ENCODE peak calls at places on chromosomes 6 and 20, in seven cellular contexts. One of them, this sample, is unnamed.

GRCh38 chr20:21323640-21324039 is 20.5 kb downstream of the XRN2 start:
- DNase-seq in trophoblast cell: peak
- DNase-seq in A549: no peak
- DNase-seq in heart left ventricle: no peak
- DNase-seq in astrocyte of the cerebellum: peak
- DNase-seq in CD8-positive, alpha-beta memory T cell: no peak
- DNase-seq in epithelial cell of esophagus: peak
- DNase-seq in this sample: peak

GRCh38 chr6:31180500-31180899 is 10.0 kb upstream of the POU5F1 start:
- DNase-seq in heart left ventricle: peak
- DNase-seq in CD8-positive, alpha-beta memory T cell: peak
- DNase-seq in A549: no peak
- DNase-seq in epithelial cell of esophagus: peak
- DNase-seq in astrocyte of the cerebellum: no peak
- DNase-seq in trophoblast cell: peak
- DNase-seq in this sample: no peak

GRCh38 chr6:10720229-10720959 is 2.5 kb upstream of the TMEM14C start:
- DNase-seq in CD8-positive, alpha-beta memory T cell: peak
- DNase-seq in epithelial cell of esophagus: peak
- DNase-seq in A549: no peak
- DNase-seq in trophoblast cell: peak
- DNase-seq in astrocyte of the cerebellum: no peak
- DNase-seq in heart left ventricle: peak
- DNase-seq in this sample: peak

GRCh38 chr20:23228912-23229311 is 121.7 kb upstream of the NXT1 start:
- DNase-seq in heart left ventricle: no peak
- DNase-seq in trophoblast cell: no peak
- DNase-seq in CD8-positive, alpha-beta memory T cell: no peak
- DNase-seq in astrocyte of the cerebellum: peak
- DNase-seq in A549: no peak
- DNase-seq in epithelial cell of esophagus: no peak
- DNase-seq in this sample: no peak

GRCh38 chr6:168596316-168596715 is 155.3 kb downstream of the SMOC2 start:
- DNase-seq in CD8-positive, alpha-beta memory T cell: no peak
- DNase-seq in A549: no peak
- DNase-seq in astrocyte of the cerebellum: no peak
- DNase-seq in trophoblast cell: no peak
- DNase-seq in heart left ventricle: no peak
- DNase-seq in epithelial cell of esophagus: no peak
- DNase-seq in this sample: no peak

GRCh38 chr20:62938105-62938888 is at the start of gene GID8:
- DNase-seq in epithelial cell of esophagus: peak
- DNase-seq in A549: peak
- DNase-seq in astrocyte of the cerebellum: no peak
- DNase-seq in heart left ventricle: peak
- DNase-seq in trophoblast cell: peak
- DNase-seq in CD8-positive, alpha-beta memory T cell: no peak
- DNase-seq in this sample: peak

GRCh38 chr6:38218235-38218634 is 398.7 kb downstream of the ZFAND3 start:
- DNase-seq in astrocyte of the cerebellum: no peak
- DNase-seq in epithelial cell of esophagus: peak
- DNase-seq in CD8-positive, alpha-beta memory T cell: no peak
- DNase-seq in heart left ventricle: no peak
- DNase-seq in trophoblast cell: no peak
- DNase-seq in A549: no peak
- DNase-seq in this sample: no peak

GRCh38 chr6:107666084-107666981 is 157.8 kb downstream of the SCML4 start:
- DNase-seq in astrocyte of the cerebellum: no peak
- DNase-seq in trophoblast cell: no peak
- DNase-seq in epithelial cell of esophagus: no peak
- DNase-seq in CD8-positive, alpha-beta memory T cell: no peak
- DNase-seq in heart left ventricle: no peak
- DNase-seq in A549: no peak
- DNase-seq in this sample: peak

GRCh38 chr20:4813839-4814695 is 92.4 kb downstream of the PRND start:
- DNase-seq in astrocyte of the cerebellum: no peak
- DNase-seq in CD8-positive, alpha-beta memory T cell: peak
- DNase-seq in epithelial cell of esophagus: no peak
- DNase-seq in A549: no peak
- DNase-seq in trophoblast cell: no peak
- DNase-seq in heart left ventricle: no peak
- DNase-seq in this sample: peak

GRCh38 chr6:109662192-109662591 is 28.8 kb downstream of the AK9 start:
- DNase-seq in epithelial cell of esophagus: peak
- DNase-seq in A549: no peak
- DNase-seq in astrocyte of the cerebellum: no peak
- DNase-seq in CD8-positive, alpha-beta memory T cell: no peak
- DNase-seq in heart left ventricle: no peak
- DNase-seq in trophoblast cell: peak
- DNase-seq in this sample: peak

GRCh38 chr6:121548146-121548545 is 112.7 kb downstream of the GJA1 start:
- DNase-seq in A549: no peak
- DNase-seq in heart left ventricle: no peak
- DNase-seq in astrocyte of the cerebellum: no peak
- DNase-seq in CD8-positive, alpha-beta memory T cell: no peak
- DNase-seq in trophoblast cell: no peak
- DNase-seq in epithelial cell of esophagus: no peak
- DNase-seq in this sample: no peak

GRCh38 chr6:44264154-44265002 is 973 bp downstream of the NFKBIE start:
- DNase-seq in CD8-positive, alpha-beta memory T cell: peak
- DNase-seq in heart left ventricle: peak
- DNase-seq in epithelial cell of esophagus: no peak
- DNase-seq in trophoblast cell: peak
- DNase-seq in astrocyte of the cerebellum: no peak
- DNase-seq in A549: no peak
- DNase-seq in this sample: no peak

GRCh38 chr6:2812695-2813094 is 29.0 kb downstream of the SERPINB1 start:
- DNase-seq in epithelial cell of esophagus: no peak
- DNase-seq in A549: no peak
- DNase-seq in heart left ventricle: no peak
- DNase-seq in astrocyte of the cerebellum: no peak
- DNase-seq in trophoblast cell: no peak
- DNase-seq in CD8-positive, alpha-beta memory T cell: no peak
- DNase-seq in this sample: no peak

GRCh38 chr6:121000381-121000780 is 333.9 kb downstream of the TBC1D32 start:
- DNase-seq in trophoblast cell: no peak
- DNase-seq in epithelial cell of esophagus: no peak
- DNase-seq in CD8-positive, alpha-beta memory T cell: no peak
- DNase-seq in A549: no peak
- DNase-seq in astrocyte of the cerebellum: no peak
- DNase-seq in heart left ventricle: no peak
- DNase-seq in this sample: no peak

GRCh38 chr6:31345026-31345730 is 11.8 kb downstream of the HLA-B start:
- DNase-seq in astrocyte of the cerebellum: no peak
- DNase-seq in epithelial cell of esophagus: no peak
- DNase-seq in heart left ventricle: no peak
- DNase-seq in trophoblast cell: no peak
- DNase-seq in CD8-positive, alpha-beta memory T cell: no peak
- DNase-seq in A549: no peak
- DNase-seq in this sample: no peak

GRCh38 chr20:3805594-3806264 is 9.6 kb downstream of the CDC25B start:
- DNase-seq in heart left ventricle: no peak
- DNase-seq in epithelial cell of esophagus: peak
- DNase-seq in A549: no peak
- DNase-seq in trophoblast cell: no peak
- DNase-seq in CD8-positive, alpha-beta memory T cell: no peak
- DNase-seq in astrocyte of the cerebellum: no peak
- DNase-seq in this sample: peak

GRCh38 chr6:47009583-47009982 is 32.5 kb downstream of the ADGRF1 start:
- DNase-seq in CD8-positive, alpha-beta memory T cell: no peak
- DNase-seq in epithelial cell of esophagus: no peak
- DNase-seq in heart left ventricle: no peak
- DNase-seq in astrocyte of the cerebellum: no peak
- DNase-seq in A549: no peak
- DNase-seq in trophoblast cell: peak
- DNase-seq in this sample: no peak

GRCh38 chr6:11625302-11625701 is 87.8 kb downstream of the TMEM170B start:
- DNase-seq in A549: no peak
- DNase-seq in trophoblast cell: no peak
- DNase-seq in epithelial cell of esophagus: no peak
- DNase-seq in astrocyte of the cerebellum: no peak
- DNase-seq in CD8-positive, alpha-beta memory T cell: no peak
- DNase-seq in heart left ventricle: no peak
- DNase-seq in this sample: no peak

GRCh38 chr6:117938324-117938995 is 31.4 kb downstream of the SLC35F1 start:
- DNase-seq in astrocyte of the cerebellum: no peak
- DNase-seq in A549: no peak
- DNase-seq in CD8-positive, alpha-beta memory T cell: no peak
- DNase-seq in heart left ventricle: no peak
- DNase-seq in trophoblast cell: no peak
- DNase-seq in epithelial cell of esophagus: no peak
- DNase-seq in this sample: no peak

GRCh38 chr20:39044501-39044900 is 82.4 kb downstream of the DHX35 start:
- DNase-seq in heart left ventricle: no peak
- DNase-seq in epithelial cell of esophagus: no peak
- DNase-seq in CD8-positive, alpha-beta memory T cell: no peak
- DNase-seq in A549: no peak
- DNase-seq in trophoblast cell: no peak
- DNase-seq in astrocyte of the cerebellum: no peak
- DNase-seq in this sample: no peak

GRCh38 chr6:34248198-34248726 is 544 bp downstream of the SMIM29 start:
- DNase-seq in CD8-positive, alpha-beta memory T cell: peak
- DNase-seq in A549: no peak
- DNase-seq in astrocyte of the cerebellum: no peak
- DNase-seq in heart left ventricle: peak
- DNase-seq in trophoblast cell: peak
- DNase-seq in epithelial cell of esophagus: no peak
- DNase-seq in this sample: peak

GRCh38 chr20:40251284-40251932 is 437.6 kb downstream of the MAFB start:
- DNase-seq in trophoblast cell: peak
- DNase-seq in heart left ventricle: no peak
- DNase-seq in CD8-positive, alpha-beta memory T cell: no peak
- DNase-seq in epithelial cell of esophagus: peak
- DNase-seq in astrocyte of the cerebellum: no peak
- DNase-seq in A549: peak
- DNase-seq in this sample: peak

GRCh38 chr20:14562976-14563375 is 225.6 kb upstream of the FLRT3 start:
- DNase-seq in trophoblast cell: no peak
- DNase-seq in epithelial cell of esophagus: no peak
- DNase-seq in heart left ventricle: no peak
- DNase-seq in A549: no peak
- DNase-seq in astrocyte of the cerebellum: no peak
- DNase-seq in CD8-positive, alpha-beta memory T cell: no peak
- DNase-seq in this sample: no peak

DNA sequence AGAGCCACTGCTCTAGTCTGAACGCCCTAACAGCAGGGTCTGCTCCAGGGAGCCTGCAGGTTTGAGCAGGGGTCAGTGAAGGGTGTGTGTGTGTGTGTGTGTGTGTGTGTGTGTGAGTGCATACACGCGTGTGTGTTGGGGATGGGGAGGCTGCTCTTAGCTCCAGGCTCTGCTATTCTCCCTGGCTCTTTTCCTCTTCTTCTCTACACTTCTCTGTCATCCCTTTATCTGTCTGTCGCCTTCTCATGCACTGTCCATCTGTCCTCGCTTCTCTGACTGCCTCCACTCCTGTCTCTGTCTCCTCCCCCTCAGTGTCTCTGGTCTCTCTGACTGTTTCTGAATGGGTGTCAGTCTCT is 3.4 kb upstream of the CDH22 start:
- DNase-seq in trophoblast cell: no peak
- DNase-seq in CD8-positive, alpha-beta memory T cell: no peak
- DNase-seq in astrocyte of the cerebellum: no peak
- DNase-seq in heart left ventricle: no peak
- DNase-seq in A549: no peak
- DNase-seq in epithelial cell of esophagus: no peak
- DNase-seq in this sample: no peak
- H3K4me3 ChIP-seq in trophoblast cell: no peak
- H3K4me3 ChIP-seq in CD8-positive, alpha-beta memory T cell: no peak
- H3K4me3 ChIP-seq in astrocyte of the cerebellum: no peak
- H3K4me3 ChIP-seq in heart left ventricle: no peak
- H3K4me3 ChIP-seq in A549: no peak
- H3K4me3 ChIP-seq in epithelial cell of esophagus: no peak
- H3K4me3 ChIP-seq in this sample: no peak

GRCh38 chr6:135854799-135855198 is 3.3 kb downstream of the PDE7B start:
- DNase-seq in CD8-positive, alpha-beta memory T cell: no peak
- DNase-seq in heart left ventricle: no peak
- DNase-seq in A549: no peak
- DNase-seq in trophoblast cell: no peak
- DNase-seq in astrocyte of the cerebellum: no peak
- DNase-seq in epithelial cell of esophagus: no peak
- DNase-seq in this sample: no peak
- H3K4me3 ChIP-seq in CD8-positive, alpha-beta memory T cell: no peak
- H3K4me3 ChIP-seq in heart left ventricle: no peak
- H3K4me3 ChIP-seq in A549: peak
- H3K4me3 ChIP-seq in trophoblast cell: no peak
- H3K4me3 ChIP-seq in astrocyte of the cerebellum: no peak
- H3K4me3 ChIP-seq in epithelial cell of esophagus: no peak
- H3K4me3 ChIP-seq in this sample: no peak

GRCh38 chr20:50690979-50691584 is at the start of gene RIPOR3:
- DNase-seq in epithelial cell of esophagus: no peak
- DNase-seq in heart left ventricle: peak
- DNase-seq in CD8-positive, alpha-beta memory T cell: no peak
- DNase-seq in astrocyte of the cerebellum: no peak
- DNase-seq in A549: no peak
- DNase-seq in trophoblast cell: no peak
- DNase-seq in this sample: no peak

GRCh38 chr20:50692553-50692933 is 1.2 kb upstream of the RIPOR3 start:
- DNase-seq in trophoblast cell: no peak
- DNase-seq in CD8-positive, alpha-beta memory T cell: no peak
- DNase-seq in heart left ventricle: no peak
- DNase-seq in A549: no peak
- DNase-seq in epithelial cell of esophagus: no peak
- DNase-seq in astrocyte of the cerebellum: no peak
- DNase-seq in this sample: no peak

GRCh38 chr20:50693001-50693400 is 1.7 kb upstream of the RIPOR3 start:
- DNase-seq in heart left ventricle: no peak
- DNase-seq in CD8-positive, alpha-beta memory T cell: no peak
- DNase-seq in astrocyte of the cerebellum: no peak
- DNase-seq in epithelial cell of esophagus: no peak
- DNase-seq in A549: no peak
- DNase-seq in trophoblast cell: no peak
- DNase-seq in this sample: no peak

GRCh38 chr20:50690562-50690978 is 772 bp downstream of the RIPOR3 start:
- DNase-seq in A549: no peak
- DNase-seq in CD8-positive, alpha-beta memory T cell: no peak
- DNase-seq in trophoblast cell: peak
- DNase-seq in heart left ventricle: no peak
- DNase-seq in epithelial cell of esophagus: no peak
- DNase-seq in astrocyte of the cerebellum: no peak
- DNase-seq in this sample: no peak

GRCh38 chr20:50691585-50692552 is 527 bp upstream of the RIPOR3 start:
- DNase-seq in epithelial cell of esophagus: peak
- DNase-seq in trophoblast cell: no peak
- DNase-seq in astrocyte of the cerebellum: peak
- DNase-seq in CD8-positive, alpha-beta memory T cell: no peak
- DNase-seq in heart left ventricle: no peak
- DNase-seq in A549: no peak
- DNase-seq in this sample: no peak
- H3K4me3 ChIP-seq in epithelial cell of esophagus: no peak
- H3K4me3 ChIP-seq in trophoblast cell: no peak
- H3K4me3 ChIP-seq in astrocyte of the cerebellum: peak
- H3K4me3 ChIP-seq in CD8-positive, alpha-beta memory T cell: no peak
- H3K4me3 ChIP-seq in heart left ventricle: peak
- H3K4me3 ChIP-seq in A549: no peak
- H3K4me3 ChIP-seq in this sample: no peak

DNA sequence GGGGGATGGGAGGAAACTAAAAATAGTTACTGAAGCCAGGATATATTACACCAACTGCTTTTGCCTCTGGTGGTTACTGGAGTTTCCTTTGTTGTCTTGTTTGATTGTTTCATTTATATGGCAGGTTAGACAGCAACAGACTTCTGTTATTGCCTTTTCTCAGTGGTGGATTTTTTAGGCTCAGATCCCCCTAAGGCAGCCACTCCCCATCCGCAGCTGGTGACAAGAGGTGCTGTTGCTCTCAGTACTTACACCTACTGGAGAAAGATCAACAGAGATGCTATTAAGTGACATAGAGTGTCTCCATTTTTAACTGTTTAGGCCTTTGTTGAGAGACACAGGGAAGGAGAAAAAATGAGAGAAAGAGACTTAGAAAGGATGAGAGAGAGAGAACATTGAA is 552.1 kb downstream of the PKHD1 start:
- DNase-seq in epithelial cell of esophagus: no peak
- DNase-seq in astrocyte of the cerebellum: no peak
- DNase-seq in heart left ventricle: no peak
- DNase-seq in trophoblast cell: no peak
- DNase-seq in CD8-positive, alpha-beta memory T cell: no peak
- DNase-seq in A549: no peak
- DNase-seq in this sample: no peak
- H3K4me3 ChIP-seq in epithelial cell of esophagus: no peak
- H3K4me3 ChIP-seq in astrocyte of the cerebellum: no peak
- H3K4me3 ChIP-seq in heart left ventricle: no peak
- H3K4me3 ChIP-seq in trophoblast cell: no peak
- H3K4me3 ChIP-seq in CD8-positive, alpha-beta memory T cell: no peak
- H3K4me3 ChIP-seq in A549: no peak
- H3K4me3 ChIP-seq in this sample: no peak